ENCODE peak calls at places on chromosomes 3 and 15, in five cellular contexts. One of them, this sample, is unnamed.

GRCh38 chr15:70596354-70597055 is 166.9 kb downstream of the UACA start:
- DNase-seq in ACHN: peak; percentile 81
- DNase-seq in endothelial cell of umbilical vein: peak; percentile 8
- DNase-seq in activated T-cell treated with anti-CD3 and anti-CD28 coated beads for 4 hours: no peak
- DNase-seq in Panc1: peak; percentile 20
- DNase-seq in this sample: peak; percentile 91

GRCh38 chr3:19632099-19633074 is 301.6 kb downstream of the EFHB start:
- DNase-seq in endothelial cell of umbilical vein: no peak
- DNase-seq in ACHN: no peak
- DNase-seq in Panc1: no peak
- DNase-seq in activated T-cell treated with anti-CD3 and anti-CD28 coated beads for 4 hours: no peak
- DNase-seq in this sample: no peak

GRCh38 chr15:77028451-77029165 is 33.7 kb downstream of the PSTPIP1 start:
- DNase-seq in activated T-cell treated with anti-CD3 and anti-CD28 coated beads for 4 hours: no peak
- DNase-seq in Panc1: no peak
- DNase-seq in ACHN: no peak
- DNase-seq in endothelial cell of umbilical vein: no peak
- DNase-seq in this sample: no peak

GRCh38 chr15:97652700-97653167 is 307.8 kb upstream of the ARRDC4 start:
- DNase-seq in ACHN: no peak
- DNase-seq in endothelial cell of umbilical vein: peak; percentile 4
- DNase-seq in activated T-cell treated with anti-CD3 and anti-CD28 coated beads for 4 hours: no peak
- DNase-seq in Panc1: no peak
- DNase-seq in this sample: no peak

GRCh38 chr3:127787966-127788365 is 34.3 kb downstream of the MGLL start:
- DNase-seq in Panc1: no peak
- DNase-seq in endothelial cell of umbilical vein: no peak
- DNase-seq in activated T-cell treated with anti-CD3 and anti-CD28 coated beads for 4 hours: no peak
- DNase-seq in ACHN: no peak
- DNase-seq in this sample: no peak

GRCh38 chr3:186166491-186167288 is 57.8 kb upstream of the ETV5 start:
- DNase-seq in endothelial cell of umbilical vein: no peak
- DNase-seq in activated T-cell treated with anti-CD3 and anti-CD28 coated beads for 4 hours: no peak
- DNase-seq in Panc1: no peak
- DNase-seq in ACHN: no peak
- DNase-seq in this sample: no peak

GRCh38 chr3:161854232-161854771 is 357.7 kb downstream of the OTOL1 start:
- DNase-seq in ACHN: peak; percentile 2
- DNase-seq in activated T-cell treated with anti-CD3 and anti-CD28 coated beads for 4 hours: no peak
- DNase-seq in endothelial cell of umbilical vein: no peak
- DNase-seq in Panc1: no peak
- DNase-seq in this sample: peak; percentile 52

GRCh38 chr15:77607111-77607893 is 25.4 kb downstream of the LINGO1 start:
- DNase-seq in Panc1: no peak
- DNase-seq in endothelial cell of umbilical vein: no peak
- DNase-seq in ACHN: no peak
- DNase-seq in activated T-cell treated with anti-CD3 and anti-CD28 coated beads for 4 hours: no peak
- DNase-seq in this sample: no peak

GRCh38 chr3:48661501-48662139 is 1.1 kb downstream of the CELSR3 start:
- DNase-seq in ACHN: peak; percentile 59
- DNase-seq in Panc1: no peak
- DNase-seq in activated T-cell treated with anti-CD3 and anti-CD28 coated beads for 4 hours: peak; percentile 64
- DNase-seq in endothelial cell of umbilical vein: peak; percentile 43
- DNase-seq in this sample: peak; percentile 9

GRCh38 chr15:63835211-63835568 is 1.4 kb upstream of the HERC1 start:
- DNase-seq in activated T-cell treated with anti-CD3 and anti-CD28 coated beads for 4 hours: no peak
- DNase-seq in endothelial cell of umbilical vein: no peak
- DNase-seq in ACHN: no peak
- DNase-seq in Panc1: no peak
- DNase-seq in this sample: no peak

GRCh38 chr3:43893721-43894120 is 203.0 kb downstream of the ABHD5 start:
- DNase-seq in endothelial cell of umbilical vein: no peak
- DNase-seq in activated T-cell treated with anti-CD3 and anti-CD28 coated beads for 4 hours: no peak
- DNase-seq in ACHN: no peak
- DNase-seq in Panc1: no peak
- DNase-seq in this sample: no peak

GRCh38 chr3:152105446-152105845 is 163.3 kb upstream of the MBNL1 start:
- DNase-seq in endothelial cell of umbilical vein: no peak
- DNase-seq in activated T-cell treated with anti-CD3 and anti-CD28 coated beads for 4 hours: no peak
- DNase-seq in ACHN: no peak
- DNase-seq in Panc1: no peak
- DNase-seq in this sample: no peak

GRCh38 chr15:90106522-90107117 is 4.4 kb upstream of the IDH2 start:
- DNase-seq in ACHN: peak; percentile 39
- DNase-seq in Panc1: no peak
- DNase-seq in endothelial cell of umbilical vein: peak; percentile 59
- DNase-seq in activated T-cell treated with anti-CD3 and anti-CD28 coated beads for 4 hours: no peak
- DNase-seq in this sample: no peak

GRCh38 chr3:55947406-55947805 is 460.3 kb upstream of the WNT5A start:
- DNase-seq in endothelial cell of umbilical vein: no peak
- DNase-seq in ACHN: no peak
- DNase-seq in activated T-cell treated with anti-CD3 and anti-CD28 coated beads for 4 hours: no peak
- DNase-seq in Panc1: no peak
- DNase-seq in this sample: no peak

GRCh38 chr3:33578325-33579180 is 138.3 kb upstream of the UBP1 start:
- DNase-seq in Panc1: no peak
- DNase-seq in endothelial cell of umbilical vein: peak; percentile 66
- DNase-seq in ACHN: no peak
- DNase-seq in activated T-cell treated with anti-CD3 and anti-CD28 coated beads for 4 hours: no peak
- DNase-seq in this sample: no peak

GRCh38 chr3:143525408-143525807 is 322.9 kb downstream of the SLC9A9 start:
- DNase-seq in activated T-cell treated with anti-CD3 and anti-CD28 coated beads for 4 hours: no peak
- DNase-seq in ACHN: no peak
- DNase-seq in Panc1: no peak
- DNase-seq in endothelial cell of umbilical vein: no peak
- DNase-seq in this sample: no peak

GRCh38 chr3:23490459-23490858 is 287.3 kb downstream of the UBE2E2 start:
- DNase-seq in ACHN: peak; percentile 44
- DNase-seq in endothelial cell of umbilical vein: peak; percentile 91
- DNase-seq in activated T-cell treated with anti-CD3 and anti-CD28 coated beads for 4 hours: no peak
- DNase-seq in Panc1: no peak
- DNase-seq in this sample: peak; percentile 39

GRCh38 chr15:60370804-60371700 is 26.7 kb downstream of the ANXA2 start:
- DNase-seq in ACHN: peak; percentile 98
- DNase-seq in endothelial cell of umbilical vein: peak; percentile 99
- DNase-seq in Panc1: peak; percentile 96
- DNase-seq in activated T-cell treated with anti-CD3 and anti-CD28 coated beads for 4 hours: no peak
- DNase-seq in this sample: peak; percentile 94

GRCh38 chr3:182886497-182886896 is 93.2 kb downstream of the ATP11B start:
- DNase-seq in activated T-cell treated with anti-CD3 and anti-CD28 coated beads for 4 hours: no peak
- DNase-seq in endothelial cell of umbilical vein: no peak
- DNase-seq in ACHN: no peak
- DNase-seq in Panc1: no peak
- DNase-seq in this sample: no peak

GRCh38 chr3:17810759-17811158 is 68.3 kb upstream of the TBC1D5 start:
- DNase-seq in ACHN: peak; percentile 10
- DNase-seq in Panc1: no peak
- DNase-seq in endothelial cell of umbilical vein: peak; percentile 15
- DNase-seq in activated T-cell treated with anti-CD3 and anti-CD28 coated beads for 4 hours: no peak
- DNase-seq in this sample: no peak

GRCh38 chr3:156120528-156121251 is at the start of gene KCNAB1:
- DNase-seq in Panc1: no peak
- DNase-seq in ACHN: no peak
- DNase-seq in activated T-cell treated with anti-CD3 and anti-CD28 coated beads for 4 hours: no peak
- DNase-seq in endothelial cell of umbilical vein: no peak
- DNase-seq in this sample: no peak

GRCh38 chr3:187628169-187628568 is 42.0 kb downstream of the SST start:
- DNase-seq in Panc1: no peak
- DNase-seq in endothelial cell of umbilical vein: no peak
- DNase-seq in ACHN: no peak
- DNase-seq in activated T-cell treated with anti-CD3 and anti-CD28 coated beads for 4 hours: no peak
- DNase-seq in this sample: no peak

GRCh38 chr15:60074181-60074885 is 70.2 kb downstream of the FOXB1 start:
- DNase-seq in activated T-cell treated with anti-CD3 and anti-CD28 coated beads for 4 hours: no peak
- DNase-seq in endothelial cell of umbilical vein: peak; percentile 30
- DNase-seq in ACHN: no peak
- DNase-seq in Panc1: no peak
- DNase-seq in this sample: no peak

GRCh38 chr15:43370310-43370974 is 401 bp downstream of the ZSCAN29 start:
- DNase-seq in ACHN: peak; percentile 20
- DNase-seq in endothelial cell of umbilical vein: peak; percentile 48
- DNase-seq in activated T-cell treated with anti-CD3 and anti-CD28 coated beads for 4 hours: no peak
- DNase-seq in Panc1: no peak
- DNase-seq in this sample: no peak

GRCh38 chr3:119288669-119289068 is 5.5 kb upstream of the ARHGAP31 start:
- DNase-seq in Panc1: no peak
- DNase-seq in activated T-cell treated with anti-CD3 and anti-CD28 coated beads for 4 hours: no peak
- DNase-seq in endothelial cell of umbilical vein: no peak
- DNase-seq in ACHN: no peak
- DNase-seq in this sample: no peak

This sample was measured in kidney epithelial cell.